ENCODE peak calls at places on chromosomes 16 and 17, in ten cellular contexts. P is omental fat pad, U is neural crest cell, G is left ventricle myocardium inferior, E is prostate gland, L is fibroblast of pulmonary artery, S is tibial artery, F is WTC11, B is MM.1S, Y is AG09319. W is an unnamed sample.

GRCh38 chr17:74276561-74277009 is 2.6 kb downstream of the DNAI2 start:
- DNase-seq in P (no peak), U (peak; percentile 39), G (peak; percentile 30), E (no peak), L (peak; percentile 52), S (peak; percentile 55), F (no peak), B (no peak), Y (no peak), W (no peak)

GRCh38 chr17:81737947-81738800 is 26.1 kb downstream of the SLC25A10 start:
- DNase-seq in P (no peak), U (no peak), G (no peak), E (no peak), L (no peak), S (no peak), F (no peak), B (no peak), Y (no peak), W (no peak)

GRCh38 chr16:81680444-81681263 is 98.4 kb upstream of the PLCG2 start:
- DNase-seq in P (no peak), U (no peak), G (no peak), E (no peak), L (no peak), S (no peak), F (no peak), B (no peak), Y (no peak), W (no peak)

GRCh38 chr17:81068411-81068810 is 33.5 kb downstream of the BAIAP2 start:
- DNase-seq in P (no peak), U (no peak), G (no peak), E (no peak), L (no peak), S (no peak), F (no peak), B (no peak), Y (no peak), W (no peak)

GRCh38 chr17:44363613-44364159 is at the start of gene FAM171A2:
- DNase-seq in P (no peak), U (peak; percentile 78), G (peak; percentile 60), E (no peak), L (peak; percentile 57), S (no peak), F (peak; percentile 79), B (peak; percentile 68), Y (no peak), W (peak; percentile 95)

GRCh38 chr16:3115561-3115960 is 3.2 kb downstream of the ZNF205 start:
- DNase-seq in P (no peak), U (no peak), G (no peak), E (no peak), L (no peak), S (no peak), F (peak; percentile 71), B (no peak), Y (no peak), W (no peak)

GRCh38 chr16:74160759-74161158 is 135.9 kb upstream of the PSMD7 start:
- DNase-seq in P (no peak), U (no peak), G (no peak), E (no peak), L (no peak), S (no peak), F (no peak), B (no peak), Y (no peak), W (no peak)

GRCh38 chr16:87636050-87636684 is 33.9 kb downstream of the JPH3 start:
- DNase-seq in P (peak; percentile 59), U (peak; percentile 77), G (peak; percentile 84), E (peak; percentile 47), L (peak; percentile 83), S (peak; percentile 85), F (peak; percentile 88), B (peak; percentile 49), Y (peak; percentile 54), W (peak; percentile 89)

GRCh38 chr16:58639836-58640235 is 10.2 kb upstream of the CNOT1 start:
- DNase-seq in P (no peak), U (no peak), G (no peak), E (no peak), L (no peak), S (no peak), F (no peak), B (no peak), Y (no peak), W (no peak)

GRCh38 chr17:70776446-70776845 is 607.1 kb downstream of the KCNJ2 start:
- DNase-seq in P (no peak), U (no peak), G (no peak), E (no peak), L (no peak), S (no peak), F (no peak), B (no peak), Y (no peak), W (no peak)

GRCh38 chr17:78103311-78103710 is 25.2 kb downstream of the TMC6 start:
- DNase-seq in P (no peak), U (no peak), G (no peak), E (no peak), L (no peak), S (no peak), F (no peak), B (no peak), Y (no peak), W (no peak)

DNA sequence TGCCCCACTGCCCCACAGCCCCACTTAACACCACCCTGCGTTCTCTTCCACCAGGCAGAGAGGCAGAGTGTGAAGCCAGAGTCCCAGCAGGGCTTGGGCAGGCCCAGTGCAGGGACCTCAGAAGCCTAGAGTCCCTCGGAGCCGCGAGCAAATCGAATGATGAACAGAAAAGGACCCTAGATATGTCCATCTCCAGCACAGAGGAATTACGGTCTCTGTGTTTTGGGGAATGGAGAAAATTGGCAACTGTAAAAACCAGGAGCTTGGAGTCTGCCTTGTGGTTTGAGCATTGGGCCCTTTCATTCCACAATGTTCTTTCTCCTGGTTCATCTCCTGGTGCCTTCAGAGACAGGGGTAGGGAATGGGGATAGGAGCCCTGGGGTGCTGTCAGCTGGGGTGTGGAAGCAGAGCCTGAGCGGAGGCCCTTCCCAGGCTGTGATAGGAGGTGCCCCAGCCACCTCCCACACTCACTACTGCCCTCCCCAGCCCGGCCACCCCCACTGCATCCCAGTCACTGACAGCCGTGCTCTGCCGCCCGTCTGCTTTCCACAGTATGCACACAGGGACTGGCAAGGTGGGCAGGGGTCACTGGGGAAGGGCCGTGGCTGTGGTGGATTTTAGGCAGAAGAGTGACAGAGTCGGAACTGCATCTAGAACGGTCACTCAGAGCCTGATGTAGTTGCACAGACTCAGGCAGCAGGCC is 26.7 kb downstream of the TBX4 start:
- DNase-seq in P (no peak), U (no peak), G (no peak), E (no peak), L (no peak), S (no peak), F (no peak), B (no peak), Y (no peak), W (no peak)
- TF ChIP-seq CTCF in P (no peak), U (no peak), G (no peak), E (no peak), L (no peak), S (no peak), F (no peak), B (no peak), Y (no peak), W (no peak)

GRCh38 chr17:68432086-68432864 is 25.0 kb downstream of the WIPI1 start:
- DNase-seq in P (no peak), U (no peak), G (no peak), E (no peak), L (no peak), S (no peak), F (no peak), B (no peak), Y (no peak), W (no peak)
- TF ChIP-seq CTCF in P (no peak), U (peak; percentile 13), G (peak; percentile 3), E (no peak), L (no peak), S (no peak), F (no peak), B (no peak), Y (no peak), W (no peak)

DNA sequence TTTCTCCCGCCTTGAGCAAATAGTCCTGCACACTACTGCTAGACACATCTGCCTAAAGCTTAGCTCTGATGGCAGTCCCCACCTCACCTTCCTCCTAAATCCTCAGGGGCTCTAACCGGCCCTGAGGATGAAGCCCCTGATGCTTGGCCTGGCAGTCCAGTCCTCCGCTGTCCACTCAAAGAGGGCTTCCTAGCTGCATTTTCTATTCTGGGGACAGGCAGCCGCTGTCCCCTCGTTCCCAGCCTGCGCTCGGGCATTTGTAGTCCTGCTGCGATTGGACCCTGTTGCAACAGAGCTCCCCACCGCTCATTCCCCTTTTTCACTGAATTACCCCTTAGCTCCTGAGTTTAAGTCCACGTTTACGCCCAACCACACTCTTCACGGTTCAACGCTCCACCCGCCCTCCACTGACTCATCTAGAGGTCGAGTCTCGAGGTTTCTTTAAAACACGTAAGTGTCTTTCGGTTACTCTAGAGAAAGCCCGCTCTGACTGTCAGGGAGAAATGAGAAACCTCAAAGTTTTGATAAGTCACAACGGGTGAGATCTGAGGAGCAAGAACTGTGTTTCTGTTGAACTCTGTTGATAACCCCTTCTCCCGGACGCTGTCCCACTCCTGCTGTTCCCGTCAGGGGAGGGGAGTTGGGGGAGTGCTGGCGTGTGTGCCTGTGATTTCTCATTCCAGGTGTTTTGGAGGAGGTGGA is 4.5 kb downstream of the CCR7 start:
- DNase-seq in P (no peak), U (no peak), G (no peak), E (no peak), L (peak; percentile 49), S (no peak), F (peak; percentile 4), B (peak; percentile 89), Y (no peak), W (peak; percentile 81)
- TF ChIP-seq CTCF in P (no peak), U (peak; percentile 3), G (no peak), E (no peak), L (no peak), S (no peak), F (no peak), B (peak; percentile 2), Y (no peak), W (no peak)

GRCh38 chr16:25257956-25258855 is 561 bp upstream of the ZKSCAN2 start:
- DNase-seq in P (peak; percentile 59), U (peak; percentile 84), G (peak; percentile 76), E (peak; percentile 61), L (peak; percentile 89), S (peak; percentile 60), F (peak; percentile 88), B (peak; percentile 76), Y (peak; percentile 83), W (peak; percentile 31)
- TF ChIP-seq CTCF in P (no peak), U (no peak), G (no peak), E (no peak), L (no peak), S (peak; percentile 6), F (no peak), B (no peak), Y (no peak), W (no peak)

GRCh38 chr17:64382184-64382583 is 8.5 kb downstream of the PECAM1 start:
- DNase-seq in P (no peak), U (no peak), G (no peak), E (no peak), L (no peak), S (no peak), F (no peak), B (no peak), Y (no peak), W (no peak)
- TF ChIP-seq CTCF in P (no peak), U (no peak), G (no peak), E (no peak), L (no peak), S (no peak), F (no peak), B (no peak), Y (no peak), W (no peak)